ENCODE peak calls at places on chromosomes 4 and X, in seven cellular contexts. V, I, K, Q, E, R and D are unnamed samples.

GRCh38 chr4:156019238-156019637 is 65.6 kb upstream of the CTSO start:
- DNase-seq in V (no peak), I (no peak), K (no peak), Q (no peak), E (no peak), R (no peak), D (no peak)

GRCh38 chr4:181308476-181309170 is 934.6 kb upstream of the TENM3 start:
- DNase-seq in V (no peak), I (no peak), K (no peak), Q (no peak), E (no peak), R (no peak), D (no peak)

GRCh38 chr4:186347743-186348142 is 81.8 kb downstream of the F11 start:
- DNase-seq in V (no peak), I (no peak), K (no peak), Q (no peak), E (no peak), R (no peak), D (no peak)

GRCh38 chr4:122652379-122652778 is 31.5 kb upstream of the IL21 start:
- DNase-seq in V (no peak), I (peak), K (peak), Q (no peak), E (no peak), R (no peak), D (no peak)

GRCh38 chr4:110631582-110632505 is 9.0 kb upstream of the PITX2 start:
- DNase-seq in V (no peak), I (peak), K (peak), Q (peak), E (no peak), R (peak), D (peak)

GRCh38 chrX:17035111-17035510 is 88.7 kb downstream of the REPS2 start:
- DNase-seq in V (no peak), I (no peak), K (no peak), Q (no peak), E (no peak), R (no peak), D (no peak)

GRCh38 chrX:152641256-152641875 is 3.7 kb downstream of the GABRQ start:
- DNase-seq in V (no peak), I (no peak), K (no peak), Q (no peak), E (no peak), R (no peak), D (no peak)

GRCh38 chr4:11743236-11743635 is 314.5 kb upstream of the HS3ST1 start:
- DNase-seq in V (no peak), I (no peak), K (no peak), Q (no peak), E (no peak), R (no peak), D (no peak)

GRCh38 chrX:108312938-108313337 is 125.3 kb downstream of the COL4A6 start:
- DNase-seq in V (no peak), I (peak), K (peak), Q (no peak), E (no peak), R (no peak), D (peak)

GRCh38 chr4:41155194-41155830 is 59.0 kb downstream of the APBB2 start:
- DNase-seq in V (no peak), I (peak), K (no peak), Q (no peak), E (no peak), R (no peak), D (no peak)

GRCh38 chr4:37936889-37937498 is 23.2 kb upstream of the PTTG2 start:
- DNase-seq in V (no peak), I (no peak), K (no peak), Q (no peak), E (no peak), R (no peak), D (no peak)

GRCh38 chrX:65677954-65678469 is 10.6 kb downstream of the MSN start:
- DNase-seq in V (no peak), I (peak), K (peak), Q (no peak), E (no peak), R (no peak), D (peak)

GRCh38 chr4:145538636-145539035 is 57.0 kb downstream of the SMAD1 start:
- DNase-seq in V (no peak), I (no peak), K (no peak), Q (no peak), E (no peak), R (no peak), D (no peak)

GRCh38 chrX:22378296-22378695 is 105.6 kb downstream of the CBLL2 start:
- DNase-seq in V (no peak), I (no peak), K (no peak), Q (no peak), E (no peak), R (no peak), D (no peak)

GRCh38 chrX:138011461-138011860 is 445.5 kb downstream of the ZIC3 start:
- DNase-seq in V (no peak), I (no peak), K (no peak), Q (no peak), E (no peak), R (no peak), D (no peak)

GRCh38 chrX:100880368-100880767 is 6.2 kb upstream of the NOX1 start:
- DNase-seq in V (no peak), I (no peak), K (no peak), Q (no peak), E (no peak), R (no peak), D (no peak)

GRCh38 chrX:150310881-150311280 is 52.2 kb upstream of the MAMLD1 start:
- DNase-seq in V (no peak), I (no peak), K (no peak), Q (no peak), E (no peak), R (no peak), D (no peak)

GRCh38 chrX:103584606-103585005 is 709 bp upstream of the TCEAL4 start:
- DNase-seq in V (no peak), I (no peak), K (no peak), Q (no peak), E (no peak), R (no peak), D (no peak)

GRCh38 chrX:32987139-32987538 is 224.2 kb downstream of the DMD start:
- DNase-seq in V (no peak), I (no peak), K (no peak), Q (no peak), E (no peak), R (no peak), D (no peak)

GRCh38 chrX:32126997-32127396 is 1055.2 kb upstream of the FTHL17 start:
- DNase-seq in V (no peak), I (no peak), K (no peak), Q (no peak), E (no peak), R (no peak), D (no peak)

GRCh38 chr4:29805245-29805644 is 914.9 kb upstream of the PCDH7 start:
- DNase-seq in V (no peak), I (no peak), K (no peak), Q (no peak), E (no peak), R (no peak), D (no peak)

GRCh38 chr4:58809948-58810347 is 1699.8 kb upstream of the IGFBP7 start:
- DNase-seq in V (no peak), I (no peak), K (no peak), Q (no peak), E (no peak), R (no peak), D (no peak)

GRCh38 chr4:108060164-108060563 is 70.5 kb downstream of the HADH start:
- DNase-seq in V (no peak), I (no peak), K (peak), Q (no peak), E (no peak), R (no peak), D (no peak)

GRCh38 chr4:47741200-47741599 is 96.7 kb downstream of the CORIN start:
- DNase-seq in V (no peak), I (no peak), K (no peak), Q (no peak), E (no peak), R (no peak), D (no peak)

GRCh38 chrX:72128881-72129280 is 2.8 kb downstream of the RTL5 start:
- DNase-seq in V (no peak), I (no peak), K (no peak), Q (no peak), E (no peak), R (no peak), D (no peak)

GRCh38 chr4:24096603-24097002 is 206.8 kb upstream of the PPARGC1A start:
- DNase-seq in V (no peak), I (no peak), K (no peak), Q (no peak), E (no peak), R (no peak), D (no peak)

GRCh38 chr4:47654972-47655693 is 170.1 kb downstream of the ATP10D start:
- DNase-seq in V (no peak), I (no peak), K (no peak), Q (no peak), E (no peak), R (no peak), D (no peak)

GRCh38 chr4:73067971-73068394 is 1.5 kb downstream of the COX18 start:
- DNase-seq in V (peak), I (no peak), K (no peak), Q (no peak), E (no peak), R (no peak), D (no peak)

GRCh38 chr4:40281913-40282312 is 53.2 kb upstream of the CHRNA9 start:
- DNase-seq in V (no peak), I (no peak), K (no peak), Q (no peak), E (no peak), R (no peak), D (no peak)

GRCh38 chrX:53813663-53814440 is 127.3 kb upstream of the HUWE1 start:
- DNase-seq in V (no peak), I (no peak), K (no peak), Q (no peak), E (no peak), R (no peak), D (no peak)

GRCh38 chr4:165502919-165503907 is 124.4 kb downstream of the CPE start:
- DNase-seq in V (no peak), I (no peak), K (peak), Q (no peak), E (no peak), R (no peak), D (no peak)